ENCODE peak calls at places on chromosomes 16 and 17, in five cellular contexts. X is transverse colon, S is A549, E is spleen, M is GM12891. L is an unnamed sample.

GRCh38 chr17:45227631-45228120 is 6.0 kb downstream of the FMNL1 start:
- DNase-seq in X (no peak), S (no peak), E (peak), M (no peak), L (no peak)

GRCh38 chr17:72254808-72255449 is 134.1 kb downstream of the SOX9 start:
- DNase-seq in X (no peak), S (no peak), E (no peak), M (no peak), L (no peak)

GRCh38 chr17:19412510-19412909 is 1.5 kb downstream of the RNF112 start:
- DNase-seq in X (no peak), S (no peak), E (no peak), M (no peak), L (no peak)

GRCh38 chr17:58084317-58084981 is 1.2 kb downstream of the DYNLL2 start:
- DNase-seq in X (peak), S (peak), E (peak), M (peak), L (peak)

GRCh38 chr17:44942456-44942855 is 5.1 kb downstream of the KIF18B start:
- DNase-seq in X (no peak), S (no peak), E (no peak), M (no peak), L (no peak)

GRCh38 chr17:6627019-6627418 is 13.5 kb downstream of the KIAA0753 start:
- DNase-seq in X (no peak), S (no peak), E (no peak), M (no peak), L (no peak)

GRCh38 chr17:73999246-73999645 is 204.2 kb upstream of the RPL38 start:
- DNase-seq in X (no peak), S (no peak), E (no peak), M (no peak), L (no peak)

GRCh38 chr17:2011421-2012371 is 13.4 kb downstream of the RTN4RL1 start:
- DNase-seq in X (peak), S (no peak), E (no peak), M (no peak), L (no peak)

GRCh38 chr16:51376080-51376479 is 225.0 kb upstream of the SALL1 start:
- DNase-seq in X (no peak), S (peak), E (no peak), M (no peak), L (no peak)

GRCh38 chr17:83019376-83019775 is 60.0 kb upstream of the METRNL start:
- DNase-seq in X (no peak), S (no peak), E (no peak), M (no peak), L (no peak)

GRCh38 chr17:80827646-80828643 is 163.7 kb upstream of the CHMP6 start:
- DNase-seq in X (no peak), S (peak), E (peak), M (no peak), L (no peak)

GRCh38 chr17:30199600-30199999 is 35.9 kb downstream of the SLC6A4 start:
- DNase-seq in X (no peak), S (no peak), E (no peak), M (no peak), L (no peak)

GRCh38 chr17:29138991-29139682 is 41.1 kb downstream of the MYO18A start:
- DNase-seq in X (peak), S (no peak), E (peak), M (no peak), L (no peak)

GRCh38 chr17:29141484-29141835 is 38.7 kb downstream of the MYO18A start:
- DNase-seq in X (no peak), S (no peak), E (no peak), M (no peak), L (no peak)

GRCh38 chr17:29140631-29141483 is 39.3 kb downstream of the MYO18A start:
- DNase-seq in X (no peak), S (no peak), E (peak), M (no peak), L (no peak)

GRCh38 chr17:29138184-29138955 is 41.8 kb downstream of the MYO18A start:
- DNase-seq in X (no peak), S (no peak), E (no peak), M (no peak), L (no peak)

DNA sequence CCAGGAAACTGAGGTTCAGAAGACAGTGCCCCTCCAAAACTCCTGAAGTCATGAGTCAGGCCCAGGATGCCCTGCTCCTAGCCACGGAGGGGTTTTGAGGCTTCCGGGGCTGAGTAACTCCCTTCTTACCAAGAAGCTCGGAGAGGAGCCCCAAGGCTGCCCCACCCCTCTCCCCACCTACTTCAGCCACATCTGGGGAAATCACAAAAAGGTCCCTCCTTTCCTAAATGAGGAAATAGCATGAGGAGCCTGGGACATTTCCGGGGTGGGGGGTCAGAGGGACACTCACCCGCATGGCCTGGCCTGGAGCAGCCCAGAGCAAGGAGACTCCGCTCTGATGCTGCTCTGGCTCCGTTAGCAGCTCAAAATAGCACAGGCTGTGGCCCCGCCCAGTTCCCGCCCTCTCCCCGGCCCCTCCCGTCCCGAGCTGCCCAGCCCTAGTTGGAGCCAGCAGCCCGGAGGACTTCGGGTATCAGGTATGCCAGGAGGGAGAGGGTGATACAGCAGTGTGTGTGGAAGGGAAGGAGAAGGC is 40.1 kb downstream of the MYO18A start:
- DNase-seq in X (peak), S (no peak), E (peak), M (no peak), L (peak)
- TF ChIP-seq POLR2A in X (no peak), S (no peak), E (peak), M (peak), L (no peak)

DNA sequence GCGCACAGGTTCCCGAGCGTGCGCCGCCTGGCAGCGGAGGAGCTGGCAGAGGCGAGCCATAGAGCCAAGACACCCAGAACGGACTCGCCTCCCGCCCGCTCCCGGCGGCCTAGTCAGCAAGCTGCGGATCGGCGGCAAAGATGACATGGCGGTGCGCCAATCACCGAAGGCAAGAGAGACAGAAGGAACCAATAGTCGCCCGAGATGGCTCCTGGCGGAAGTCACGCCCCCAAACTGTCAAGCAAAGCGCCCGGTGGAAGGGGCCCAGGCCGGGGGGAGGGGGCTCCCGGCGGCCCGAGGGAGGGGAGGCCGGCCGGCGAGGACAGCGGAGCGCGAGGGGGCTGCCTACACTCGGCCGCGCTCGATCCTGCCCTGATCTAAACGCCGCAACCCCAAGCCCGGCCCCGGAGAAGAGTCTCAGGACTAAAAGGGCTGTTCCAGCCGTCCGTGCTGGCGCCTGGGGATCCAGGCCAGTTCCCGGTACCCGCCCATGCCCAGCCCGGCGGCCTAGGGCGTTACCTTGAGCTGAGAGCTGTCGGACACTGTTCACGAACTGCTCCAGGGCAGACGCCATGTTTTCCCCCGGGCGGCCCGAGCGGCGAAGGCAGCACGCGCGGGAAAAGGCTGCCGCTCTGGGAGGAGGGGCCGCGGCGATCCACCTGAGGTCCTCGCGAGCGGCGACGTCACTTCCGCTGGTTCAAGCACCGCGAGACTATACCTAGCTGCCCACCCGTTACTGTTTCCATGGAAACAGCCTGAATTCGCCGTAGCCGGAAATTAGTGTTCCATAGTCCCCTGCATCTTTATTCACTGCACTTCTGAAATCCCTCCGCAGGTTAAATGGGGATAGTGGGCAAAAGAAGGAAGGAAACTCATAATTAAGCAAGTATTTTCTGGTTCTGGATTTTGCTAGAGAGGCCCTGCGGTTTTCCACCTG is at the start of gene COPS3:
- DNase-seq in X (peak), S (peak), E (peak), M (peak), L (peak)
- TF ChIP-seq POLR2A in X (peak), S (peak), E (peak), M (peak), L (peak)

DNA sequence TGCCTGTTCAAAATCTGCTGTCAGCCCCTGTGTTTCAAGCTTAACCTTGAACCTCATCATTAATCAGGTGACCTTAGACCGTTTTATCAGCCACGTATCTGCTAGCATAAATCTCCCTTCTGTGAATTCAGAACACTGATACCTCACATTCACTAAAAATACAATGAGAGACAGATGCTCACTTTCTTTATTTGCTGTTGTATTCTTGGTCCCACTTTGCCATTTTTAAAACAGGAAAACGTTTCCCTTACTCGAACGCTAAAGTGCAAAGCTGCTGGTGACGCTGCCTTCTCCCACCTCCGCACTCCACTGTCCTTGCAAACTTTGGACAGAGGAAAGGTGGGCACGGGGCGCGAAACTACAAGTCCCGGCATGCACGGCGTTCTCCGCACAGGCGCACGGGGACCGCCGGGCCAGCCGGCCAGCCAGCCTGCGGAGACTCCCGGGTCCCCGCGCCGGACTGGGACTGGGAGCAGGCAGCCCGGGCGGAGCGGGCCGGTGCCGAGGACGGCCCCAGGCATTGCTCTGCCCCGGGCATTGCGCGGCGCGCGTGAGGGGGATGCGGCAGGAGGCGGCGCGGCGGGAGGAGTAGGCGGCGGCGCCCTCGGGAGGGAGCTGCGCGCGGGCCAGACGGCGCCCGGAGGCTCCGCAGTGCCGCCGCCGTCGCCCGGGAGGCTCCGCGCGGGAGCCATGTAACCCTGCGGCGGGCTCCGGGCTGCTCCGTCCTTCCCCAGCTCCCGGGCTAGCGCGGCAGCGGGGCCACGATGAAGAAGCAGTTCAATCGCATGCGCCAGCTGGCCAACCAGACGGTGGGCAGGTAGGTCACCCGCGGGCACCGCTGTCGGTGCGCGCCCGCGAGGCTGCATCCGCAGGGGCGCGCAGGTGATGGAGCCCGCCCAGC is at the start of gene ARHGAP44:
- DNase-seq in X (peak), S (peak), E (peak), M (peak), L (peak)
- TF ChIP-seq POLR2A in X (no peak), S (peak), E (no peak), M (no peak), L (no peak)

GRCh38 chr16:53057658-53058057 is 2.9 kb downstream of the CHD9 start:
- DNase-seq in X (no peak), S (no peak), E (no peak), M (no peak), L (no peak)

GRCh38 chr16:53058882-53059281 is 4.1 kb downstream of the CHD9 start:
- DNase-seq in X (no peak), S (no peak), E (no peak), M (no peak), L (no peak)

GRCh38 chr16:53056528-53056881 is 1.7 kb downstream of the CHD9 start:
- DNase-seq in X (peak), S (no peak), E (no peak), M (no peak), L (peak)

GRCh38 chr16:53059672-53060071 is 4.9 kb downstream of the CHD9 start:
- DNase-seq in X (no peak), S (no peak), E (no peak), M (no peak), L (no peak)

GRCh38 chr16:53058441-53058840 is 3.6 kb downstream of the CHD9 start:
- DNase-seq in X (no peak), S (no peak), E (no peak), M (no peak), L (no peak)
- TF ChIP-seq POLR2A in X (no peak), S (no peak), E (no peak), M (no peak), L (no peak)

GRCh38 chr16:68779891-68780290 is 42.8 kb downstream of the CDH1 start:
- DNase-seq in X (no peak), S (no peak), E (no peak), M (no peak), L (no peak)
- TF ChIP-seq POLR2A in X (no peak), S (no peak), E (no peak), M (no peak), L (no peak)

GRCh38 chr16:14658063-14658462 is 25.3 kb downstream of the BFAR start:
- DNase-seq in X (peak), S (no peak), E (no peak), M (peak), L (no peak)
- TF ChIP-seq POLR2A in X (peak), S (no peak), E (no peak), M (no peak), L (peak)

DNA sequence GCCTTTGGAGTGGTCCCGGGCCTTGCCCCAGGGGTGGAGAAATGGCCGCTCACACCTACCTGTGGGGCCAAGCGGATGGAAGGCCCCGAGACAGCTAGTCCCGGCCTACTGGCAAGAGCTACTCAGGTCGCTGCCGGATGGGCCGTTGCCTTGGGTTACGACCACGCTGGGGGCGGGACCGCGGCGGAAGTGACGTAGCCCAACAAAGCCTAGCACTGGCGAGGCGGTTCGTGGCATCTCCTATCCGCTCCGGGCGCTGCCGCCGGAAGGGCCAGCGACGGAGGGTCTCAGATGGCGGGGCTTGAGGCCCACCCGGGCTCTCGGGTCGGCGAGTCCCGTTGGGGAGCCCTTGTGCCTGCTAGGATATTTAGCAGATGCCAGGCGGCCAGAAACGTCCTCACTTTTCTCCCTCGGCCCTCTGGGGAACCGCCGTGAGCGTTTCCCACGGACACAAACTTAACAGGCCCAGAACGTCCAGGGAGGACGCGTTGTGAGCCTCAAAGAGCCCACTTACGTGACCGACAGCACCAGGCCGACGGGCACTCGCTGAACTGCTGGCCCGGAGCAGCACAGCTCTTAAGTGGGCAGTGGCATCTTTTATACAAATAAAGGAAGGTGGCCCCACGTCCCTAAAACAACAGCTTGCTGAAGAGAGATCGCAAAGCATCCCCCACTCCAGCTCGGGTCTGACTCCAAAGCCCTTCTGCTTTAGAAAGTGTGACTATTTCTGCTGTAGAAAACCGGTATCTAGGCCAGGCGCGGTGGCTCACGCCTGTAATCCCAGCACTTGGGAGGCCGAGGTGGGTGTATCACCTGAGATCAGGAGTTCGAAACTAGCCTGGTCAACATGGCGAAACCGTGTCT is at the start of gene C16orf46:
- DNase-seq in X (peak), S (peak), E (peak), M (peak), L (peak)
- TF ChIP-seq POLR2A in X (peak), S (peak), E (peak), M (peak), L (peak)

GRCh38 chr17:29148790-29149430 is 31.3 kb downstream of the MYO18A start:
- DNase-seq in X (peak), S (peak), E (peak), M (peak), L (peak)
- TF ChIP-seq POLR2A in X (peak), S (peak), E (no peak), M (peak), L (peak)

GRCh38 chr16:19110537-19111391 is 3.0 kb upstream of the ITPRIPL2 start:
- DNase-seq in X (no peak), S (peak), E (no peak), M (no peak), L (no peak)

GRCh38 chr16:19115148-19116021 is 1.6 kb downstream of the ITPRIPL2 start:
- DNase-seq in X (no peak), S (no peak), E (no peak), M (no peak), L (no peak)

GRCh38 chr16:19116711-19117449 is 3.1 kb downstream of the ITPRIPL2 start:
- DNase-seq in X (no peak), S (no peak), E (no peak), M (no peak), L (no peak)

GRCh38 chr16:19114359-19115147 is 789 bp downstream of the ITPRIPL2 start:
- DNase-seq in X (peak), S (peak), E (peak), M (peak), L (peak)

GRCh38 chr16:19113577-19114358 is at the start of gene ITPRIPL2:
- DNase-seq in X (peak), S (peak), E (peak), M (peak), L (peak)
- TF ChIP-seq POLR2A in X (peak), S (peak), E (peak), M (peak), L (peak)

L was measured in erythroblast.